ENCODE peak calls at places on chromosome 1, in eight cellular contexts. P is left colon; R is lower leg skin; C is naive thymus-derived CD4-positive, alpha-beta T cell; S is RCC 7860; O is AG09309; J is effector memory CD8-positive, alpha-beta T cell; Z is stimulated activated CD4-positive, alpha-beta T cell treated with anti-CD3 and anti-CD28 coated beads, TNF-alpha, amount 100 ng/mL, for 1 hour. Q is an unnamed sample.

GRCh38 chr1:36326499-36326898 is 3.1 kb upstream of the EVA1B start:
- DNase-seq in J (no peak), O (no peak), P (peak; percentile 51), R (no peak), S (no peak), C (no peak), Z (no peak), Q (no peak)

GRCh38 chr1:158728510-158729225 is 8.1 kb upstream of the OR6K3 start:
- DNase-seq in Z (no peak), O (no peak), C (no peak), R (no peak), P (no peak), S (no peak), J (no peak), Q (no peak)

GRCh38 chr1:81559662-81560350 is 240.9 kb upstream of the ADGRL2 start:
- DNase-seq in O (no peak), C (no peak), Z (no peak), P (no peak), R (no peak), S (no peak), J (no peak), Q (no peak)

GRCh38 chr1:116920211-116920610 is 10.5 kb downstream of the PTGFRN start:
- DNase-seq in J (no peak), Z (no peak), R (no peak), O (no peak), S (no peak), C (no peak), P (no peak), Q (no peak)

GRCh38 chr1:161009602-161010211 is 11.2 kb downstream of the F11R start:
- DNase-seq in C (no peak), Z (no peak), S (no peak), J (no peak), P (no peak), O (no peak), R (no peak), Q (no peak)

GRCh38 chr1:180778782-180779398 is 133.8 kb upstream of the KIAA1614 start:
- DNase-seq in C (no peak), J (no peak), R (no peak), S (no peak), O (no peak), P (peak; percentile 18), Z (no peak), Q (no peak)

GRCh38 chr1:203316626-203317093 is 11.3 kb downstream of the BTG2 start:
- DNase-seq in Z (no peak), R (no peak), S (no peak), O (no peak), P (peak; percentile 59), C (no peak), J (no peak), Q (no peak)

GRCh38 chr1:15290382-15290781 is 43.4 kb downstream of the FHAD1 start:
- DNase-seq in Z (no peak), J (no peak), P (no peak), R (no peak), O (peak; percentile 63), C (no peak), S (peak; percentile 8), Q (no peak)

GRCh38 chr1:169680377-169681019 is 30.9 kb downstream of the SELL start:
- DNase-seq in Z (peak; percentile 27), R (no peak), C (no peak), S (no peak), J (no peak), P (peak; percentile 17), O (no peak), Q (peak; percentile 23)

GRCh38 chr1:160411231-160411630 is 10.9 kb downstream of the VANGL2 start:
- DNase-seq in P (no peak), O (no peak), S (no peak), Z (no peak), C (no peak), R (no peak), J (no peak), Q (no peak)

GRCh38 chr1:115929846-115930245 is 46.5 kb upstream of the SLC22A15 start:
- DNase-seq in J (no peak), O (peak; percentile 88), S (no peak), C (no peak), Z (no peak), R (no peak), P (no peak), Q (peak; percentile 2)

GRCh38 chr1:30847358-30847972 is 61.1 kb downstream of the SDC3 start:
- DNase-seq in Z (no peak), J (no peak), P (peak; percentile 74), O (no peak), R (peak; percentile 96), S (no peak), C (no peak), Q (peak; percentile 48)

GRCh38 chr1:199512037-199512710 is 515.3 kb upstream of the NR5A2 start:
- DNase-seq in S (peak; percentile 52), C (no peak), J (no peak), R (no peak), O (no peak), Z (no peak), P (no peak), Q (peak; percentile 78)

GRCh38 chr1:116284819-116285390 is 88.1 kb upstream of the ATP1A1 start:
- DNase-seq in O (no peak), J (no peak), C (no peak), Z (no peak), P (no peak), R (no peak), S (no peak), Q (no peak)

GRCh38 chr1:59691261-59691660 is 123.5 kb upstream of the HOOK1 start:
- DNase-seq in R (no peak), C (no peak), P (no peak), J (no peak), O (no peak), Z (no peak), S (no peak), Q (no peak)

GRCh38 chr1:247433922-247434476 is 18.0 kb downstream of the NLRP3 start:
- DNase-seq in C (no peak), S (no peak), P (no peak), O (no peak), J (no peak), Z (no peak), R (no peak), Q (no peak)

GRCh38 chr1:182786223-182787001 is 3.2 kb upstream of the NPL start:
- DNase-seq in P (peak; percentile 43), O (peak; percentile 47), R (peak; percentile 82), Z (peak; percentile 11), J (no peak), S (peak; percentile 25), C (no peak), Q (peak; percentile 48)

GRCh38 chr1:56491441-56491840 is 87.9 kb downstream of the PLPP3 start:
- DNase-seq in S (no peak), R (no peak), C (no peak), O (peak; percentile 7), Z (no peak), P (no peak), J (no peak), Q (no peak)

GRCh38 chr1:247338723-247339270 is 7.1 kb upstream of the ZNF496 start:
- DNase-seq in O (no peak), R (no peak), J (no peak), S (no peak), C (no peak), P (no peak), Z (no peak), Q (no peak)

GRCh38 chr1:70169018-70169839 is 36.1 kb downstream of the LRRC40 start:
- DNase-seq in S (no peak), R (no peak), J (no peak), P (no peak), C (no peak), Z (no peak), O (no peak), Q (no peak)

GRCh38 chr1:87115317-87115885 is 201.0 kb downstream of the HS2ST1 start:
- DNase-seq in R (no peak), S (no peak), P (no peak), J (no peak), Z (no peak), C (no peak), O (peak; percentile 69), Q (no peak)

GRCh38 chr1:203354246-203354645 is 3.3 kb upstream of the FMOD start:
- DNase-seq in J (no peak), Z (no peak), R (no peak), S (no peak), O (no peak), C (no peak), P (no peak), Q (no peak)

GRCh38 chr1:101382135-101382534 is 145.3 kb downstream of the S1PR1 start:
- DNase-seq in O (no peak), Z (no peak), J (no peak), R (no peak), S (no peak), P (no peak), C (no peak), Q (no peak)

GRCh38 chr1:118535901-118536300 is 350.9 kb upstream of the SPAG17 start:
- DNase-seq in J (no peak), S (no peak), P (no peak), Z (no peak), C (no peak), O (no peak), R (no peak), Q (no peak)

GRCh38 chr1:89312572-89312971 is 39.9 kb upstream of the GBP5 start:
- DNase-seq in C (no peak), P (no peak), J (no peak), R (no peak), Z (no peak), S (no peak), O (no peak), Q (no peak)

GRCh38 chr1:236209185-236209584 is 66.8 kb downstream of the GPR137B start:
- DNase-seq in C (no peak), O (no peak), Z (no peak), R (no peak), S (no peak), J (no peak), P (no peak), Q (no peak)

GRCh38 chr1:150516616-150517015 is 1.1 kb downstream of the FALEC start:
- DNase-seq in R (no peak), Z (no peak), P (no peak), O (no peak), J (no peak), S (peak; percentile 12), C (no peak), Q (peak; percentile 3)

GRCh38 chr1:19739628-19740027 is 60.1 kb downstream of the TMCO4 start:
- DNase-seq in R (no peak), C (no peak), S (no peak), O (no peak), J (no peak), Z (no peak), P (no peak), Q (no peak)

GRCh38 chr1:204705493-204705811 is 19.9 kb upstream of the LRRN2 start:
- DNase-seq in O (no peak), R (no peak), Z (no peak), J (no peak), P (no peak), C (no peak), S (no peak), Q (no peak)

GRCh38 chr1:6097117-6097595 is 51.5 kb downstream of the KCNAB2 start:
- DNase-seq in S (no peak), R (no peak), J (no peak), Z (no peak), P (no peak), O (no peak), C (no peak), Q (no peak)

GRCh38 chr1:31488528-31488927 is 75.5 kb downstream of the SERINC2 start:
- DNase-seq in P (no peak), O (no peak), R (no peak), J (no peak), C (no peak), S (no peak), Z (no peak), Q (no peak)

GRCh38 chr1:187551061-187551460 is 722.3 kb downstream of the PLA2G4A start:
- DNase-seq in J (no peak), S (no peak), Z (no peak), C (no peak), O (no peak), P (no peak), R (no peak), Q (no peak)

Q was measured in kidney glomerular epithelial cell.